ENCODE peak calls at places on chromosomes 13 and 19, in eight cellular contexts. J, B, V, P, R, I, L and H are unnamed samples. For H3K4me1, the result is how much of the 10 kb centered on the place peaks cover.

GRCh38 chr19:46674416-46675178 is 13.6 kb upstream of the DACT3 start:
- DNase-seq in J (no peak), B (no peak), V (no peak), P (no peak), R (no peak), I (no peak), L (no peak), H (no peak)

GRCh38 chr13:73828811-73829210 is 305.4 kb downstream of the KLF12 start:
- DNase-seq in J (no peak), B (no peak), V (no peak), P (no peak), R (no peak), I (no peak), L (no peak), H (no peak)

GRCh38 chr19:28401739-28402138 is 811.2 kb downstream of the UQCRFS1 start:
- DNase-seq in J (no peak), B (no peak), V (no peak), P (no peak), R (no peak), I (no peak), L (no peak), H (no peak)

GRCh38 chr19:31991984-31992655 is 353.3 kb upstream of the ZNF507 start:
- DNase-seq in J (no peak), B (no peak), V (no peak), P (no peak), R (no peak), I (no peak), L (no peak), H (no peak)

GRCh38 chr13:107144432-107144831 is 576.5 kb upstream of the ARGLU1 start:
- DNase-seq in J (no peak), B (no peak), V (no peak), P (no peak), R (no peak), I (no peak), L (no peak), H (no peak)

GRCh38 chr13:92514420-92515125 is 712.0 kb upstream of the GPC6 start:
- DNase-seq in J (no peak), B (no peak), V (no peak), P (no peak), R (no peak), I (no peak), L (no peak), H (no peak)

GRCh38 chr19:20038358-20039202 is 725 bp downstream of the ZNF682 start:
- DNase-seq in J (no peak), B (no peak), V (peak), P (no peak), R (no peak), I (no peak), L (no peak), H (no peak)

GRCh38 chr19:17402982-17403855 is 2.2 kb downstream of the BST2 start:
- DNase-seq in J (no peak), B (no peak), V (peak), P (no peak), R (no peak), I (no peak), L (no peak), H (no peak)

GRCh38 chr13:72726721-72727416 is 560 bp downstream of the MZT1 start:
- DNase-seq in J (peak), B (no peak), V (peak), P (peak), R (peak), I (peak), L (peak), H (peak)

GRCh38 chr13:100675660-100676129 is 1.1 kb upstream of the TMTC4 start:
- DNase-seq in J (no peak), B (no peak), V (peak), P (no peak), R (no peak), I (no peak), L (no peak), H (no peak)

GRCh38 chr13:27810009-27810408 is 17.7 kb downstream of the GSX1 start:
- DNase-seq in J (no peak), B (no peak), V (no peak), P (no peak), R (no peak), I (no peak), L (no peak), H (no peak)

GRCh38 chr19:10854350-10855089 is 6.3 kb downstream of the C19orf38 start:
- DNase-seq in J (no peak), B (no peak), V (no peak), P (no peak), R (no peak), I (no peak), L (no peak), H (no peak)

GRCh38 chr13:34019870-34020269 is 201.9 kb downstream of the RFC3 start:
- DNase-seq in J (no peak), B (no peak), V (no peak), P (no peak), R (no peak), I (no peak), L (no peak), H (no peak)

GRCh38 chr13:67353891-67354459 is 123.8 kb upstream of the PCDH9 start:
- DNase-seq in J (no peak), B (no peak), V (no peak), P (no peak), R (no peak), I (no peak), L (no peak), H (no peak)

GRCh38 chr19:41226053-41226873 is 7.2 kb downstream of the AXL start:
- DNase-seq in J (peak), B (no peak), V (peak), P (peak), R (peak), I (peak), L (peak), H (peak)

GRCh38 chr13:109272595-109273325 is 513.6 kb downstream of the IRS2 start:
- DNase-seq in J (no peak), B (no peak), V (no peak), P (no peak), R (no peak), I (no peak), L (no peak), H (no peak)

GRCh38 chr13:35767256-35767981 is 290.9 kb upstream of the MAB21L1 start:
- DNase-seq in J (no peak), B (no peak), V (no peak), P (no peak), R (no peak), I (no peak), L (no peak), H (no peak)

GRCh38 chr19:2087621-2088100 is 8.5 kb downstream of the MOB3A start:
- DNase-seq in J (no peak), B (no peak), V (no peak), P (peak), R (no peak), I (peak), L (no peak), H (peak)
- H3K4me1 ChIP-seq in J (under half), B (half or more), V (half or more), P (under half), R (under half), I (under half), L (under half), H (under half)

DNA sequence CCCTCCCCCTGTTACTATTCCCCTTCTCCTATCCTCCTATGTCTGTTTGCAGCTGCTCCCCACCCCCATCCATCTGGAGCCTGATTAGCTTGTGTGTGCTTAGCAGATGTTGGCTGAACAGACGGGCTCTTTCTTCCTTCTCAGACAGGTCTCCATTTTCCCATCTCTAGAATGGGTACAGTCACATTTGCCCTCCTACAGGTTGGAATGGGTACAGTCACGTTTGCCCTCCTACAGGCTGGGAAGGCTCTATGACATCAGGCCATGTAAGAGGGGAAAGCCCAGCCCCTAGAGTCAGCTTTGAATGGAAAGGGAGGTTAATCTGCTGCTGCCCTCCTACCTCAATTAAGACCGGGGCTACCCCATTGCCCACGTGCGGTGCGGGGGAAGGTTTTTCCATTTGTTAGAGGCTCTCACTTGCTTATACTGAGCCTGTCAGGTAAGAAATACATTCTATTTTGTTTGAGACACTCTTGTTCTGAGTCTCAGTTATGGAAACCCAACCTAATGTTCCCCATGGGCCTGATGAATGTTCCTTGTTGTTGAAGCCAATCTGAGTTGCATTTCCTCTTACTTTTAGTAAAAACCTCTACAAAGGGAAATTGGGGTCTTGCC is 2.2 kb upstream of the CLEC17A start:
- DNase-seq in J (no peak), B (no peak), V (no peak), P (no peak), R (no peak), I (no peak), L (no peak), H (no peak)
- H3K4me1 ChIP-seq in J (under half), B (under half), V (under half), P (under half), R (under half), I (under half), L (under half), H (under half)

DNA sequence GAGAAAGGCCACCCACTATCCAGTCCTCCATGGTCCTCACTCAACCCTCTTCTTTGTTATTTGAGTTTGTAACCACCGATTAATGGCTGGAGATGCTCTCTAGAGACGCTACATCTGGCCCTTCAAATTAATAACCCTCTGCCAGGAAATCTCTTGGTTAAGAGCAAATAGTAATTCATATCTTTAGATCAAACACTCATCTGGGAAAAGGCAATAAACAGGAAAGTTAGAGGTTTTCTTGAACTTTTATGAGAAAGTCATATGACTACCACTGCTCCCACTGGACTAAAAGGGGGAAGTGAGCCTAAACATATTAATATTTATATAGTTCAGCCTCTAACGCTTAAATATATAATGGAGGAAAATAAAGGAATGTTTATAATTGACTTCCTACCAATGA is 2.9 kb downstream of the TBC1D4 start:
- DNase-seq in J (no peak), B (no peak), V (no peak), P (no peak), R (no peak), I (no peak), L (no peak), H (no peak)
- H3K4me1 ChIP-seq in J (under half), B (under half), V (under half), P (under half), R (under half), I (under half), L (under half), H (under half)

GRCh38 chr19:5913739-5914357 is at the start of gene CAPS:
- DNase-seq in J (no peak), B (peak), V (no peak), P (no peak), R (peak), I (peak), L (peak), H (peak)
- H3K4me1 ChIP-seq in J (under half), B (under half), V (under half), P (under half), R (under half), I (under half), L (under half), H (under half)

GRCh38 chr19:3522421-3523360 is 16.3 kb upstream of the TEKTIP1 start:
- DNase-seq in J (no peak), B (no peak), V (no peak), P (no peak), R (no peak), I (no peak), L (peak), H (no peak)
- H3K4me1 ChIP-seq in J (under half), B (under half), V (under half), P (under half), R (under half), I (under half), L (under half), H (under half)

GRCh38 chr19:4088065-4088679 is 21.5 kb upstream of the ZBTB7A start:
- DNase-seq in J (no peak), B (no peak), V (no peak), P (no peak), R (no peak), I (no peak), L (no peak), H (no peak)

GRCh38 chr19:4089400-4089908 is 22.8 kb upstream of the ZBTB7A start:
- DNase-seq in J (no peak), B (no peak), V (peak), P (peak), R (no peak), I (peak), L (peak), H (no peak)

GRCh38 chr19:4089946-4090345 is 23.2 kb upstream of the ZBTB7A start:
- DNase-seq in J (no peak), B (no peak), V (no peak), P (peak), R (no peak), I (no peak), L (no peak), H (no peak)

GRCh38 chr19:4090351-4091220 is 23.9 kb upstream of the ZBTB7A start:
- DNase-seq in J (no peak), B (no peak), V (no peak), P (peak), R (no peak), I (no peak), L (no peak), H (no peak)

DNA sequence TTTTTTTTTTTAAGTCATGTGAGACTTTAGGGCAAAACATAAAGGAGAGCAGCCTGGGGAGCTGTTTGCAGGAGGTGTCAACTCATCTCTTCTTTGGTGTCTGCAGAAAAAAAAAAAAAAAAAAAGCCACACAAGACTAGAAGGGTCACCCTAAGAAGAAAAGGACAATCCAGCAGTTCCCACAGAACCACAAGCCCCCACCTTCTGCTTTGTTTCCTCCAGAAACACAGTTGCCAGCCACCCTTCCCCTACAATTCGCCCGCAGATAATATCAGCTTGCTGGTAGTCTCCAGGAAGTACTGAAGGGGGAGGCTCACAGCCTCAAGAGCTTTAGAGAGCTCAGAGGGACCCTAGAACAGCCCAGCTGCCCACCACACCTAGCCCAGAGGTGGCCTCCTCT is 22.3 kb upstream of the ZBTB7A start:
- DNase-seq in J (no peak), B (no peak), V (peak), P (no peak), R (no peak), I (no peak), L (no peak), H (no peak)
- H3K4me1 ChIP-seq in J (under half), B (under half), V (half or more), P (under half), R (under half), I (under half), L (under half), H (under half)